ENCODE peak calls at places on chromosome 11, in eight cellular contexts. D, J, P, U, X, Q, B and O are unnamed samples.

GRCh38 chr11:115623021-115623451 is 118.8 kb upstream of the CADM1 start:
- DNase-seq in D (peak; percentile 85), J (peak; percentile 78), P (peak; percentile 59), U (peak; percentile 89), X (peak; percentile 91), Q (peak; percentile 80), B (peak; percentile 36), O (no peak)

GRCh38 chr11:32890843-32891656 is 1.6 kb upstream of the QSER1 start:
- DNase-seq in D (no peak), J (no peak), P (peak; percentile 19), U (no peak), X (no peak), Q (no peak), B (no peak), O (peak; percentile 99)

GRCh38 chr11:119298726-119299125 is 18.2 kb downstream of the MCAM start:
- DNase-seq in D (peak; percentile 65), J (no peak), P (no peak), U (peak; percentile 78), X (peak; percentile 78), Q (no peak), B (no peak), O (no peak)

GRCh38 chr11:83571301-83571700 is 285.1 kb upstream of the CCDC90B start:
- DNase-seq in D (no peak), J (no peak), P (no peak), U (no peak), X (no peak), Q (no peak), B (no peak), O (peak; percentile 45)

GRCh38 chr11:63919267-63920125 is 2.5 kb upstream of the RCOR2 start:
- DNase-seq in D (peak; percentile 76), J (no peak), P (peak; percentile 50), U (no peak), X (peak; percentile 39), Q (no peak), B (no peak), O (peak; percentile 77)

GRCh38 chr11:1128333-1129142 is 29.2 kb upstream of the MUC5AC start:
- DNase-seq in D (no peak), J (no peak), P (no peak), U (peak; percentile 46), X (no peak), Q (peak; percentile 68), B (no peak), O (peak; percentile 3)

GRCh38 chr11:125376117-125376516 is 119.9 kb downstream of the FEZ1 start:
- DNase-seq in D (peak; percentile 78), J (no peak), P (no peak), U (peak; percentile 67), X (peak; percentile 81), Q (peak; percentile 63), B (peak; percentile 52), O (no peak)

GRCh38 chr11:8671242-8671641 is 11.2 kb downstream of the TRIM66 start:
- DNase-seq in D (peak; percentile 30), J (peak; percentile 84), P (peak; percentile 14), U (peak; percentile 86), X (peak; percentile 47), Q (no peak), B (peak; percentile 46), O (peak; percentile 63)

GRCh38 chr11:116311141-116311540 is 461.6 kb downstream of the BUD13 start:
- DNase-seq in D (no peak), J (no peak), P (no peak), U (no peak), X (no peak), Q (no peak), B (no peak), O (no peak)

GRCh38 chr11:2669926-2670469 is 29.8 kb downstream of the KCNQ1OT1 start:
- DNase-seq in D (no peak), J (no peak), P (no peak), U (peak; percentile 27), X (no peak), Q (no peak), B (no peak), O (no peak)

GRCh38 chr11:33735426-33736147 is 636 bp downstream of the CD59 start:
- DNase-seq in D (peak; percentile 39), J (peak; percentile 38), P (peak; percentile 57), U (no peak), X (no peak), Q (peak; percentile 81), B (no peak), O (peak; percentile 8)

GRCh38 chr11:122803306-122803705 is 35.0 kb upstream of the CRTAM start:
- DNase-seq in D (no peak), J (no peak), P (no peak), U (no peak), X (no peak), Q (no peak), B (no peak), O (no peak)

GRCh38 chr11:8937659-8938058 is 4.9 kb upstream of the C11orf16 start:
- DNase-seq in D (no peak), J (no peak), P (no peak), U (no peak), X (no peak), Q (no peak), B (no peak), O (no peak)

GRCh38 chr11:77879218-77879617 is 58.3 kb downstream of the AAMDC start:
- DNase-seq in D (peak; percentile 69), J (peak; percentile 44), P (no peak), U (peak; percentile 82), X (peak; percentile 79), Q (no peak), B (peak; percentile 74), O (no peak)

GRCh38 chr11:31030375-31030774 is 339.2 kb downstream of the DCDC1 start:
- DNase-seq in D (no peak), J (no peak), P (no peak), U (no peak), X (no peak), Q (no peak), B (no peak), O (no peak)

GRCh38 chr11:65577756-65578109 is 1.9 kb downstream of the EHBP1L1 start:
- DNase-seq in D (no peak), J (no peak), P (peak; percentile 15), U (peak; percentile 81), X (no peak), Q (no peak), B (no peak), O (no peak)

GRCh38 chr11:43892851-43893250 is 12.2 kb downstream of the ALKBH3 start:
- DNase-seq in D (no peak), J (no peak), P (no peak), U (no peak), X (no peak), Q (no peak), B (no peak), O (no peak)

GRCh38 chr11:17547051-17547577 is at the start of gene OTOG:
- DNase-seq in D (no peak), J (no peak), P (no peak), U (no peak), X (no peak), Q (no peak), B (no peak), O (peak; percentile 34)

GRCh38 chr11:65410936-65411680 is 11.5 kb upstream of the NEAT1 start:
- DNase-seq in D (peak; percentile 12), J (no peak), P (no peak), U (peak; percentile 57), X (no peak), Q (peak; percentile 71), B (peak; percentile 23), O (no peak)

GRCh38 chr11:64037027-64037633 is 1.4 kb downstream of the FLRT1 start:
- DNase-seq in D (no peak), J (no peak), P (no peak), U (no peak), X (no peak), Q (no peak), B (no peak), O (no peak)

GRCh38 chr11:112369374-112369773 is 108.7 kb upstream of the PLET1 start:
- DNase-seq in D (no peak), J (no peak), P (no peak), U (no peak), X (no peak), Q (no peak), B (no peak), O (no peak)

GRCh38 chr11:109859325-109859724 is 233.9 kb upstream of the ZC3H12C start:
- DNase-seq in D (no peak), J (peak; percentile 79), P (no peak), U (no peak), X (no peak), Q (no peak), B (no peak), O (no peak)

GRCh38 chr11:70924108-70924507 is 328.3 kb downstream of the SHANK2 start:
- DNase-seq in D (no peak), J (no peak), P (no peak), U (no peak), X (no peak), Q (no peak), B (no peak), O (no peak)
- H3K9me3 ChIP-seq in D (peaks cover 61% of the 10 kb centered on the region), J (peaks cover 4% of the 10 kb centered on the region), P (peaks cover 17% of the 10 kb centered on the region), U (peaks cover 20% of the 10 kb centered on the region), X (peaks cover 22% of the 10 kb centered on the region), Q (peaks cover 50% of the 10 kb centered on the region), B (no peaks in the 10 kb centered on the region), O (peaks cover 2% of the 10 kb centered on the region)

GRCh38 chr11:71472357-71472885 is 19.4 kb downstream of the NADSYN1 start:
- DNase-seq in D (no peak), J (no peak), P (no peak), U (peak; percentile 40), X (no peak), Q (peak; percentile 30), B (no peak), O (no peak)
- H3K36me3 ChIP-seq in D (peaks cover 68% of the 10 kb centered on the region), J (peaks cover 52% of the 10 kb centered on the region), P (peaks cover 32% of the 10 kb centered on the region), U (peaks cover 47% of the 10 kb centered on the region), X (peaks cover 72% of the 10 kb centered on the region), Q (peaks cover 3% of the 10 kb centered on the region), B (no peaks in the 10 kb centered on the region), O (peaks cover 14% of the 10 kb centered on the region)

DNA sequence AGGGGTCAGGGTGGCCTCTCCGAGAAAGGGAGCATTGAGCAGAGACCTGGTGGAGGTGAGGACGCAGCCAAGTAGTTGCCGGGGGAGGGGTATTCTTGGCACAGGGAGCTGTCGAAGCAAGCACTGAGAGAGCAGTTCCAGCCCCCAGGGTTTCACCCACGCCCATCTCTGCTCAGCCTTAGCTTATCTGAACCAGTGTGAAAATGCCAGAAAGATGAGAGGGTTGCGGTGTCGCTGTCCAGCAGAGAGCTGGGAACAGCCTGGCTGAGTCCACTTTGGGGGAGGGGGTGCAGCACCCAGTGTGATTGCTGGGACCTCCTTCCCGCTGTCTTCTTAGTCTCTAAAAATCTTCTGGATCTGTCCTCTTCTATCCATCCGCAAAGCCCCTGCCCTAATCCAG is 123.3 kb upstream of the TBCEL start:
- DNase-seq in D (no peak), J (no peak), P (no peak), U (no peak), X (no peak), Q (peak; percentile 54), B (no peak), O (no peak)
- H3K27me3 ChIP-seq in D (peaks cover 90% of the 10 kb centered on the region), J (no peaks in the 10 kb centered on the region), P (no peaks in the 10 kb centered on the region), U (no peaks in the 10 kb centered on the region), X (peaks cover 12% of the 10 kb centered on the region), Q (no peaks in the 10 kb centered on the region), B (no peaks in the 10 kb centered on the region), O (peaks cover 7% of the 10 kb centered on the region)

GRCh38 chr11:97015327-97015726 is 625.5 kb downstream of the JRKL start:
- DNase-seq in D (no peak), J (no peak), P (no peak), U (no peak), X (no peak), Q (no peak), B (no peak), O (no peak)

GRCh38 chr11:97022942-97023341 is 633.1 kb downstream of the JRKL start:
- DNase-seq in D (no peak), J (no peak), P (no peak), U (no peak), X (no peak), Q (no peak), B (no peak), O (no peak)

GRCh38 chr11:97019754-97020153 is 629.9 kb downstream of the JRKL start:
- DNase-seq in D (no peak), J (no peak), P (no peak), U (no peak), X (no peak), Q (no peak), B (no peak), O (no peak)

GRCh38 chr11:97019305-97019704 is 629.5 kb downstream of the JRKL start:
- DNase-seq in D (no peak), J (no peak), P (no peak), U (no peak), X (no peak), Q (no peak), B (no peak), O (no peak)
- H3K9me3 ChIP-seq in D (peaks cover 2% of the 10 kb centered on the region), J (no peaks in the 10 kb centered on the region), P (no peaks in the 10 kb centered on the region), U (no peaks in the 10 kb centered on the region), X (no peaks in the 10 kb centered on the region), Q (peaks cover 15% of the 10 kb centered on the region), B (no peaks in the 10 kb centered on the region), O (no peaks in the 10 kb centered on the region)